ENCODE peak calls at places on chromosome 3, in seven cellular contexts. G, X, K, M, O, Z and E are unnamed samples. For H3K36me3, the result is how much of the 10 kb centered on the place peaks cover.

GRCh38 chr3:10368512-10368911 is 47.6 kb upstream of the SEC13 start:
- DNase-seq in G (no peak), X (no peak), K (no peak), M (no peak), O (no peak), Z (no peak), E (no peak)

GRCh38 chr3:71930056-71930991 is 145.4 kb upstream of the PROK2 start:
- DNase-seq in G (peak), X (peak), K (peak), M (peak), O (peak), Z (peak), E (peak)

GRCh38 chr3:138593488-138594149 is 441 bp downstream of the CEP70 start:
- DNase-seq in G (no peak), X (peak), K (no peak), M (no peak), O (no peak), Z (peak), E (no peak)

GRCh38 chr3:179179256-179179655 is 31.1 kb downstream of the PIK3CA start:
- DNase-seq in G (no peak), X (no peak), K (no peak), M (no peak), O (no peak), Z (no peak), E (no peak)

GRCh38 chr3:29183346-29184087 is 97.4 kb upstream of the RBMS3 start:
- DNase-seq in G (no peak), X (peak), K (no peak), M (peak), O (no peak), Z (peak), E (no peak)

GRCh38 chr3:126571078-126571477 is 12.3 kb upstream of the C3orf22 start:
- DNase-seq in G (no peak), X (no peak), K (no peak), M (no peak), O (no peak), Z (no peak), E (no peak)

GRCh38 chr3:144810150-144810549 is 838.5 kb downstream of the DIPK2A start:
- DNase-seq in G (no peak), X (no peak), K (no peak), M (no peak), O (no peak), Z (no peak), E (no peak)

GRCh38 chr3:14554715-14555114 is 14.6 kb upstream of the GRIP2 start:
- DNase-seq in G (no peak), X (peak), K (no peak), M (no peak), O (no peak), Z (no peak), E (no peak)

GRCh38 chr3:37852097-37852496 is 9.6 kb upstream of the CTDSPL start:
- DNase-seq in G (no peak), X (peak), K (no peak), M (peak), O (no peak), Z (no peak), E (no peak)

GRCh38 chr3:169186596-169186995 is 476.9 kb downstream of the MECOM start:
- DNase-seq in G (no peak), X (no peak), K (no peak), M (no peak), O (no peak), Z (peak), E (no peak)

GRCh38 chr3:5187152-5187919 is at the start of gene EDEM1:
- DNase-seq in G (peak), X (peak), K (peak), M (peak), O (peak), Z (peak), E (peak)

GRCh38 chr3:13493867-13494441 is 13.8 kb downstream of the HDAC11 start:
- DNase-seq in G (no peak), X (no peak), K (no peak), M (no peak), O (no peak), Z (no peak), E (no peak)

GRCh38 chr3:45218578-45219390 is 7.3 kb downstream of the TMEM158 start:
- DNase-seq in G (no peak), X (peak), K (no peak), M (peak), O (no peak), Z (no peak), E (no peak)

GRCh38 chr3:27978440-27978839 is 256.3 kb upstream of the EOMES start:
- DNase-seq in G (no peak), X (peak), K (no peak), M (peak), O (no peak), Z (no peak), E (no peak)

GRCh38 chr3:5568451-5568850 is 380.9 kb downstream of the EDEM1 start:
- DNase-seq in G (peak), X (no peak), K (peak), M (peak), O (peak), Z (peak), E (peak)

GRCh38 chr3:176988795-176989194 is 208.5 kb downstream of the TBL1XR1 start:
- DNase-seq in G (no peak), X (no peak), K (no peak), M (no peak), O (no peak), Z (no peak), E (no peak)

GRCh38 chr3:65484964-65485363 is 553.8 kb downstream of the MAGI1 start:
- DNase-seq in G (no peak), X (peak), K (no peak), M (peak), O (no peak), Z (peak), E (no peak)

GRCh38 chr3:186383026-186383993 is 21.3 kb upstream of the DGKG start:
- DNase-seq in G (no peak), X (no peak), K (no peak), M (no peak), O (no peak), Z (no peak), E (no peak)

GRCh38 chr3:79767194-79767952 is 425 bp downstream of the ROBO1 start:
- DNase-seq in G (no peak), X (no peak), K (peak), M (no peak), O (no peak), Z (peak), E (peak)

GRCh38 chr3:188362405-188362831 is 208.5 kb downstream of the LPP start:
- DNase-seq in G (peak), X (peak), K (no peak), M (peak), O (peak), Z (no peak), E (no peak)

GRCh38 chr3:13878711-13879101 is 1.2 kb downstream of the WNT7A start:
- DNase-seq in G (no peak), X (no peak), K (peak), M (no peak), O (no peak), Z (no peak), E (peak)

GRCh38 chr3:14144423-14145075 is 19.7 kb downstream of the TMEM43 start:
- DNase-seq in G (peak), X (peak), K (peak), M (peak), O (peak), Z (peak), E (no peak)

GRCh38 chr3:10262027-10262426 is 13.8 kb downstream of the TATDN2 start:
- DNase-seq in G (no peak), X (no peak), K (no peak), M (no peak), O (no peak), Z (no peak), E (no peak)

GRCh38 chr3:100063929-100064461 is 50.3 kb downstream of the FILIP1L start:
- DNase-seq in G (no peak), X (peak), K (no peak), M (no peak), O (no peak), Z (no peak), E (no peak)

GRCh38 chr3:104102386-104102785 is 1264.3 kb upstream of the ALCAM start:
- DNase-seq in G (peak), X (peak), K (peak), M (peak), O (peak), Z (peak), E (peak)

GRCh38 chr3:187334904-187335303 is 33.3 kb upstream of the RTP4 start:
- DNase-seq in G (no peak), X (no peak), K (no peak), M (no peak), O (no peak), Z (no peak), E (no peak)

GRCh38 chr3:123347205-123347604 is 101.7 kb downstream of the ADCY5 start:
- DNase-seq in G (no peak), X (no peak), K (no peak), M (no peak), O (no peak), Z (no peak), E (no peak)

GRCh38 chr3:183579967-183580720 is 24.6 kb upstream of the KLHL6 start:
- DNase-seq in G (no peak), X (peak), K (no peak), M (no peak), O (peak), Z (no peak), E (no peak)

DNA sequence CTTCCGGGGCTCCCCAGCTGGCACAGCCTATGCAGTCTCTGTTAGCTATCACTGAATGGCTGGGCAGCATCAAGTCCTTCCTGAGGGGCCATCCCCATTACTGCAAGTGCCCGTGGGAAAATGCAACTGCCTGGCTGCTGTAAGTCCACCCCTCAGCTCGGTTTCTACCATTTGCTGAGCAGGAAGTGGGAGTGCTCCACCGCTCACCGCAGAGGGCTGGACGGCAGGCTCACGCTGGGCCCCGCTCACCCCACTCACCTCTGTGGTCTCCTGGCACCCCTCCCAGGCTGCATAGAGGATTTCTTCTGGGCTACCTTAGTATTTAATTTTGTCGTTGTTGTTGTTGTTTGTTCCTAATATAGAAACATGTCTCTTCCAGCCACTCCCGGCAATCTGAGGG is 270.2 kb downstream of the PLCL2 start:
- DNase-seq in G (no peak), X (no peak), K (no peak), M (no peak), O (no peak), Z (no peak), E (no peak)
- H3K36me3 ChIP-seq in G (under half), X (under half), K (under half), M (under half), O (under half), Z (under half), E (under half)

DNA sequence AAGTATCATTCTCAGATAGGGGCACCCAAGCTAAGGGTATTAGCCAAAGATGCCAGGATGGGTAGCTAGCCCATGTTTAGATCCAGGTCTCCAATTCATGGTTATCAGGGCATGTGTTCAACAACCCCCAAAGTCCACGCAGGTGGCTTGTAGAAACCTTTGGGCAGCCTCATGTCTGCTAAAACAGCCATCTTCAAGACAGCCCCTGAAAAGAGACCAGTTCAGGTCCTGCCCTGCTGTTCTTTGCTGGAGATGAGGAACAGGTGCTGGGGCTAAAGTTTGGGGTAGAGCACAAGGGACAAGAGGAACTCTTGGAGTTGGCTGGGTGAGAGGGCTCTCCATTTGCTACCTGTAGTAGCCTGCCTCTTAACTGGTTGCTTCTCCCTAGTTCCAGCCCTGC is 4.6 kb downstream of the PPM1M start:
- DNase-seq in G (no peak), X (no peak), K (no peak), M (no peak), O (no peak), Z (no peak), E (no peak)
- TF ChIP-seq EZH2 in G (no peak), X (no peak), K (no peak), M (no peak), O (no peak), Z (no peak), E (no peak)

DNA sequence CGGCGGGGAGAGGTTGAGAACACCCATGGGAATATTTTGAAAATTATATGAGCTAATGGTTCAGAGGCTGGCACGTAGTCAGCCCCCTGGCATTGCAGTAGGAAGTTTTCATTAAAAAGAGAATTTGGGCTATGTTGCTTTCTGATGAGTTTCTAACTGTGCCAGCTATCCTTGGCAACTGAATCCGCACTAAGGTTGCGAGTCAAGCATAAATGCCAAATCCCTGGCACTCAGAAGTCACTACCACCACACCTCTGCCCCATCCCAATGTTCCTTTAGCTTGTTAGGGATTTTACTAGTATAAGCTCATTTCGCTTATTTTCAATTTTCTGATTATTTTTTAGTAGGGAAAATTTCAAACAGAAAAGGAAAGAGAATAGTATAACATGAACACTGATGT is 91.6 kb downstream of the DNASE1L3 start:
- DNase-seq in G (no peak), X (no peak), K (no peak), M (no peak), O (no peak), Z (no peak), E (no peak)
- H3K36me3 ChIP-seq in G (under half), X (half or more), K (under half), M (half or more), O (under half), Z (under half), E (under half)

DNA sequence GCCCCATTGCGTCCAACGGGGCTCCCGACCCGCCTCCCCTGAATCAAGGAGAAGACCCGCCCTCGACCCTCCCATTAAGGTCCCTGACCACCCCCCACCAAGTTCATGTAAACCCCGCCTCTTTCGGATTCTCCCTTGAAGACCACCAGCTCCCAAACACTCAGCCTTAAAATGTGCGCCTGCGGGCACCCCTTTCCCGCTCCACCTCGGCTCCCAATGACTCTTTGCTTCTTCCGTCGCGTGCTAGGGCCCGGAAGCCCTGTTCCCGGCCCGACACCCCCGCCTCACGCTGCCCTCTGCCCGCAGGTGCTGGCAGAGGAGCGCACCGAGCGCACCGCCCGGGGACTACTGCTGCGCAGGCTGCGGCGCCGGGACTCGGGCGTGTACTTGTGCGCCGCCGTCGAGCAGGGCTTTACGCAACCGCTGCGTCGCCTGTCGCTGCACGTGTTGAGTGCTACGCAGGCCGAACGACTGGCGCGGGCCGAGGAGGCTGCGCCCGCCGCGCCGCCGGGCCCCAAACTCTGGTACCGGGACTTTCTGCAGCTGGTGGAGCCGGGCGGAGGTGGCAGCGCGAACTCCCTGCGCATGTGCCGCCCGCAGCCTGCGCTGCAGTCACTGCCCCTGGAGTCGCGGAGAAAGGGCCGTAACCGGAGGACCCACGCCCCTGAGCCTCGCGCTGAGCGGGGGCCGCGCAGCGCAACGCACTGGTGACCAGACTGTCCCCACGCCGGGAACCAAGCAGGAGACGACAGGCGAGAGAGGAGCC is 2.7 kb upstream of the LSMEM2 start:
- DNase-seq in G (no peak), X (no peak), K (peak), M (no peak), O (no peak), Z (no peak), E (peak)
- TF ChIP-seq EZH2 in G (no peak), X (no peak), K (no peak), M (no peak), O (no peak), Z (no peak), E (peak)